ENCODE peak calls at places on chromosomes 13 and 19, in seven cellular contexts. J, F, Q, L, W, V and N are unnamed samples.
A peak's percentile ranks its signal among the peaks of the same experiment; 100 is the strongest.

GRCh38 chr13:60335531-60335930 is 61.5 kb upstream of the TDRD3 start:
- DNase-seq in J (no peak), F (peak; percentile 25), Q (no peak), L (no peak), W (no peak), V (no peak), N (peak; percentile 27)

GRCh38 chr19:13781547-13781946 is 7.3 kb downstream of the C19orf53 start:
- DNase-seq in J (peak; percentile 55), F (peak; percentile 91), Q (peak; percentile 70), L (no peak), W (no peak), V (no peak), N (peak; percentile 94)

GRCh38 chr19:54431255-54431838 is 16.1 kb downstream of the TTYH1 start:
- DNase-seq in J (no peak), F (no peak), Q (no peak), L (no peak), W (no peak), V (no peak), N (no peak)

GRCh38 chr19:27774337-27774736 is 1438.6 kb downstream of the UQCRFS1 start:
- DNase-seq in J (no peak), F (peak; percentile 38), Q (no peak), L (no peak), W (no peak), V (peak; percentile 18), N (no peak)

GRCh38 chr19:12956446-12957388 is at the start of gene GADD45GIP1:
- DNase-seq in J (peak; percentile 84), F (peak; percentile 83), Q (peak; percentile 89), L (peak; percentile 81), W (peak; percentile 82), V (peak; percentile 86), N (peak; percentile 86)

GRCh38 chr19:36497001-36497400 is 7.6 kb upstream of the ZNF566 start:
- DNase-seq in J (no peak), F (no peak), Q (no peak), L (no peak), W (no peak), V (no peak), N (no peak)

GRCh38 chr19:35555301-35556005 is 8.0 kb downstream of the ATP4A start:
- DNase-seq in J (no peak), F (peak; percentile 75), Q (no peak), L (no peak), W (no peak), V (no peak), N (peak; percentile 44)

GRCh38 chr13:74550039-74550438 is 415.8 kb upstream of the KLF12 start:
- DNase-seq in J (no peak), F (peak; percentile 29), Q (no peak), L (no peak), W (no peak), V (peak; percentile 28), N (peak; percentile 9)

GRCh38 chr13:71831716-71832115 is 35.3 kb downstream of the DACH1 start:
- DNase-seq in J (no peak), F (peak; percentile 81), Q (no peak), L (no peak), W (no peak), V (peak; percentile 43), N (no peak)

GRCh38 chr13:99289265-99289664 is 17.9 kb downstream of the GPR183 start:
- DNase-seq in J (no peak), F (no peak), Q (no peak), L (no peak), W (no peak), V (no peak), N (no peak)

GRCh38 chr19:49503582-49503962 is 7.3 kb downstream of the RPS11 start:
- DNase-seq in J (no peak), F (no peak), Q (no peak), L (no peak), W (no peak), V (no peak), N (no peak)

GRCh38 chr13:73061478-73062275 is 2.9 kb downstream of the KLF5 start:
- DNase-seq in J (no peak), F (peak; percentile 14), Q (no peak), L (no peak), W (no peak), V (no peak), N (no peak)

GRCh38 chr13:103525530-103525929 is 459.3 kb upstream of the SLC10A2 start:
- DNase-seq in J (no peak), F (no peak), Q (no peak), L (no peak), W (no peak), V (no peak), N (no peak)

GRCh38 chr19:29044037-29044436 is 168.9 kb downstream of the UQCRFS1 start:
- DNase-seq in J (no peak), F (no peak), Q (no peak), L (no peak), W (no peak), V (no peak), N (no peak)

GRCh38 chr13:98959775-98960325 is 18.0 kb downstream of the DOCK9 start:
- DNase-seq in J (no peak), F (no peak), Q (no peak), L (no peak), W (no peak), V (no peak), N (no peak)

GRCh38 chr13:93476175-93476574 is 249.6 kb downstream of the GPC6 start:
- DNase-seq in J (no peak), F (peak; percentile 65), Q (no peak), L (no peak), W (no peak), V (no peak), N (no peak)

GRCh38 chr19:7292950-7293794 is 1.0 kb downstream of the INSR start:
- DNase-seq in J (peak; percentile 52), F (peak; percentile 12), Q (peak; percentile 76), L (no peak), W (no peak), V (peak; percentile 38), N (peak; percentile 33)

GRCh38 chr19:55384576-55385235 is 614 bp upstream of the TMEM238 start:
- DNase-seq in J (peak; percentile 32), F (no peak), Q (no peak), L (peak; percentile 41), W (no peak), V (peak; percentile 39), N (no peak)

GRCh38 chr19:12779162-12779993 is 4.0 kb upstream of the HOOK2 start:
- DNase-seq in J (peak; percentile 64), F (peak; percentile 71), Q (peak; percentile 64), L (no peak), W (no peak), V (no peak), N (peak; percentile 58)

GRCh38 chr13:37602743-37603381 is 4.3 kb upstream of the POSTN start:
- DNase-seq in J (no peak), F (no peak), Q (no peak), L (no peak), W (no peak), V (no peak), N (peak; percentile 16)

GRCh38 chr13:42028113-42028799 is 20.2 kb upstream of the DGKH start:
- DNase-seq in J (no peak), F (no peak), Q (peak; percentile 78), L (no peak), W (no peak), V (no peak), N (no peak)

GRCh38 chr19:29858000-29858596 is 46.3 kb downstream of the CCNE1 start:
- DNase-seq in J (no peak), F (peak; percentile 69), Q (peak; percentile 52), L (no peak), W (peak; percentile 32), V (peak; percentile 26), N (peak; percentile 54)

GRCh38 chr13:79492313-79492798 is 11.4 kb downstream of the NDFIP2 start:
- DNase-seq in J (no peak), F (peak; percentile 61), Q (no peak), L (no peak), W (no peak), V (no peak), N (no peak)

GRCh38 chr13:30880756-30881155 is 25.3 kb upstream of the MEDAG start:
- DNase-seq in J (no peak), F (no peak), Q (no peak), L (no peak), W (no peak), V (no peak), N (peak; percentile 84)
- H3K27ac ChIP-seq in J (peak overlapping the region; percentile 6), F (no peak overlapping the region), Q (no peak overlapping the region), L (no peak overlapping the region), W (no peak overlapping the region), V (no peak overlapping the region), N (no peak overlapping the region)

DNA sequence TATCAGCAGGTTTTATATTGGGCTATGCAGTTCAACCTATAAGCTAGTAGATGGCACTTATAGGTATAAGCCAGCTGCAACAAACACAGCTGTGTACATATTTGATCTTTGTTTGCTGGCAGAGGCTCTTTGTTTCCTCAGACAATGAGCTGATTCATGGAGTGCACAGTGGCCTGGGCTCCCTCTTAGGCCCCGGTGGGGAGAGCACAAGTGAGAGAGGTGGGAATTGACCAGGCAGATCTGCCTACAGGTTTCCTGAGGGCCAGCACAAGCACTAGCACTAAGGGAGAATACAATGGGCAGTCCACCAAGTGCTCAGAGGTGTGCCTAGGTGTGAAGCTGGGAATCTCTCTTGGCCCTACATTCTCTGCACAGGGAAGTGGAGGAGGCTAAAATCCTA is 1390.7 kb downstream of the SLITRK5 start:
- DNase-seq in J (no peak), F (no peak), Q (no peak), L (no peak), W (no peak), V (no peak), N (no peak)
- H3K27ac ChIP-seq in J (no peak overlapping the region), F (no peak overlapping the region), Q (no peak overlapping the region), L (no peak overlapping the region), W (no peak overlapping the region), V (no peak overlapping the region), N (no peak overlapping the region)

DNA sequence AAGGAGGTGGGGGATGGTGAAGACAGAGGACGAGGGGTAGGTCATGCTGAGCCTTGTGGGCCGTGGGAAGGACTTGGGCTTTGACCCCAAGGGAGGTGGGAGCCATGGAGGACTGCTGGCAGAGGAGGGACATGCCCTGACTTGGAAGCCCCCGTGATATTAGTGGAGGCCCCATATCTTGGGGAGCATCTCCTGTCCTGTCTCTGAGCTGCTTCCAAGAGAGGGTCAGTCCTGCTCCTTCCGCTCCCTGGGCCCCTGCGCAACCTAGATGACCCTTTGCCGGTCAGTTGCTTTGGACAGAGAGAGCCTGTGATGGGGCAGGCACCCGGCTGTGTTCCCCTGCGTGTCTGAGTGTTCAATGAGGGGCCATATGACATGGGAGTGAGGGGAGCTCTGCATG is 5.2 kb downstream of the TLE6 start:
- DNase-seq in J (no peak), F (no peak), Q (no peak), L (no peak), W (no peak), V (no peak), N (no peak)
- H3K27ac ChIP-seq in J (peak overlapping the region; percentile 89), F (no peak overlapping the region), Q (peak overlapping the region; percentile 55), L (no peak overlapping the region), W (no peak overlapping the region), V (no peak overlapping the region), N (peak overlapping the region; percentile 69)

DNA sequence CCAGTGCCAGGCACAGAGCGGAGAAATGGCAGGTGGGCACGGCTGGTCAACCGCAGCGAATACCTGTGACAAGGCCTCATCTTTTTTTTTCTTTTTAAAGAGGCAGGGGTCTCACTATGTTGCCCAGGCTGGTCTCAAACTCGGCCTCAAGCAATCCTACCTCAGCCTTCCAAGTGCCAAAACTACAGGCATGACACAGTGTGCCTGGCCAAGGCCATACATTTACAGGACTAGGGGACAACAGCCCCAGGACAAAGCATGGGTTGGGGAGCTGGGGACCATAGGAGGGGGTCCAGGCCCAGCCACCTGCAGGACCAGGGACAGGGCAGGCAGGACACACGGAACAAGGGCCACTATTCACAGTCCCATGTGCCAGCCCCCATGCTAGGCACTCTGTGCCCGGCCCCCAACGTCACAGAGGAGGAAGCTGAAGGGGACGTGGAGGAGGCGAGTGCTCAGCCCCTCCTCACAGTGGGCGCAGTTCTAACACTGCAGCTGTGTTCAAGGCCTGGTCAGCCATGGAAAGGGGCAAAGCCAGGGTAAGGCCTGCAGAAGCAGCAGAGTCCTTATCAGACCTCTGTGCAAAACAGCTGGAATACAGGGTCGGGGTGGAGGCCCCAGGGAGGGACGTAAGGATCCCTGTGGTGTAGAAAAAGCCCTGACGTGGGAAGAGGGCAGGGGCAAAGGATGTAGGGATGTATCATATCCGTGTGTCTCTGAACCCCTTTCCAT is 28.3 kb downstream of the SH3GL1 start:
- DNase-seq in J (no peak), F (no peak), Q (no peak), L (no peak), W (no peak), V (no peak), N (no peak)
- H3K27ac ChIP-seq in J (no peak overlapping the region), F (no peak overlapping the region), Q (no peak overlapping the region), L (no peak overlapping the region), W (no peak overlapping the region), V (no peak overlapping the region), N (no peak overlapping the region)